ENCODE peak calls at places on chromosome 21, in six cellular contexts. M is H1, O is K562, A is HCT116, Q is HepG2, K is GM12878. R is an unnamed sample.

GRCh38 chr21:38965241-38965640 is 159.5 kb downstream of the ETS2 start:
- DNase-seq in A (no peak), M (no peak), O (no peak), Q (peak), K (no peak), R (no peak)

GRCh38 chr21:31447477-31447876 is 103.4 kb upstream of the TIAM1 start:
- DNase-seq in K (no peak), O (no peak), M (no peak), Q (no peak), A (no peak), R (no peak)

GRCh38 chr21:38306833-38307232 is 50.0 kb downstream of the KCNJ15 start:
- DNase-seq in K (no peak), M (no peak), Q (no peak), O (no peak), A (no peak), R (no peak)

GRCh38 chr21:39537571-39537970 is 75.2 kb upstream of the B3GALT5 start:
- DNase-seq in O (no peak), A (no peak), M (peak), Q (no peak), K (no peak), R (peak)

GRCh38 chr21:22791986-22792560 is 1793.9 kb downstream of the NCAM2 start:
- DNase-seq in A (no peak), O (peak), Q (peak), M (no peak), K (no peak), R (peak)

GRCh38 chr21:42306366-42307035 is 8.7 kb downstream of the TFF3 start:
- DNase-seq in O (no peak), A (no peak), M (no peak), Q (no peak), K (no peak), R (no peak)

GRCh38 chr21:36839123-36839522 is 127.3 kb downstream of the HLCS start:
- DNase-seq in A (no peak), O (no peak), M (no peak), Q (no peak), K (no peak), R (no peak)

GRCh38 chr21:29145837-29146453 is 15.5 kb downstream of the MAP3K7CL start:
- DNase-seq in A (no peak), Q (no peak), K (no peak), O (no peak), M (no peak), R (no peak)

GRCh38 chr21:14356771-14357170 is 26.2 kb downstream of the HSPA13 start:
- DNase-seq in M (no peak), O (no peak), Q (no peak), K (no peak), A (no peak), R (no peak)

GRCh38 chr21:35909456-35910178 is 150.7 kb downstream of the SETD4 start:
- DNase-seq in M (no peak), O (no peak), Q (no peak), K (no peak), A (no peak), R (no peak)

GRCh38 chr21:38165466-38166213 is 91.2 kb upstream of the KCNJ15 start:
- DNase-seq in M (no peak), Q (no peak), A (no peak), O (no peak), K (no peak), R (no peak)

GRCh38 chr21:17775431-17776126 is 43.6 kb downstream of the C21orf91 start:
- DNase-seq in O (no peak), Q (peak), M (no peak), A (no peak), K (peak), R (no peak)

GRCh38 chr21:42775123-42775522 is 104.2 kb downstream of the WDR4 start:
- DNase-seq in M (no peak), K (no peak), O (no peak), Q (no peak), A (no peak), R (no peak)

GRCh38 chr21:36917487-36918158 is 48.8 kb downstream of the HLCS start:
- DNase-seq in O (peak), A (no peak), M (peak), K (no peak), Q (peak), R (peak)

GRCh38 chr21:38188037-38188436 is 68.8 kb upstream of the KCNJ15 start:
- DNase-seq in O (no peak), K (no peak), A (no peak), Q (no peak), M (no peak), R (no peak)

GRCh38 chr21:42063578-42064521 is 7.3 kb upstream of the UMODL1 start:
- DNase-seq in M (no peak), O (no peak), A (no peak), Q (no peak), K (peak), R (no peak)

GRCh38 chr21:44423941-44424607 is 31.2 kb upstream of the LRRC3 start:
- DNase-seq in Q (no peak), M (no peak), A (no peak), K (no peak), O (no peak), R (no peak)

GRCh38 chr21:42614811-42615342 is 38.5 kb upstream of the PDE9A start:
- DNase-seq in O (no peak), Q (peak), A (no peak), K (no peak), M (no peak), R (no peak)

GRCh38 chr21:25639167-25639921 is at the start of gene JAM2:
- DNase-seq in A (no peak), K (no peak), Q (no peak), M (no peak), O (peak), R (peak)

GRCh38 chr21:34523019-34523418 is 11.0 kb upstream of the KCNE1 start:
- DNase-seq in M (no peak), Q (peak), K (no peak), O (no peak), A (no peak), R (no peak)

GRCh38 chr21:36165356-36165755 is 8.7 kb downstream of the DOP1B start:
- DNase-seq in Q (no peak), A (no peak), K (no peak), O (no peak), M (no peak), R (no peak)

GRCh38 chr21:36703626-36704280 is 4.8 kb downstream of the SIM2 start:
- DNase-seq in O (no peak), M (no peak), A (no peak), Q (no peak), K (no peak), R (no peak)

GRCh38 chr21:23452384-23453083 is 2154.7 kb downstream of the MRPL39 start:
- DNase-seq in K (no peak), A (no peak), O (no peak), Q (no peak), M (peak), R (peak)

GRCh38 chr21:35266546-35266945 is 217.4 kb upstream of the RUNX1 start:
- DNase-seq in A (no peak), O (no peak), Q (no peak), K (no peak), M (no peak), R (peak)

GRCh38 chr21:35508389-35508888 is 459.3 kb upstream of the RUNX1 start:
- DNase-seq in K (no peak), A (peak), M (peak), Q (peak), O (peak), R (peak)

GRCh38 chr21:39688010-39688409 is 57.0 kb upstream of the IGSF5 start:
- DNase-seq in K (no peak), Q (no peak), A (no peak), O (no peak), M (no peak), R (no peak)

GRCh38 chr21:39208624-39209333 is 25.5 kb upstream of the PSMG1 start:
- DNase-seq in A (no peak), O (peak), K (no peak), Q (no peak), M (no peak), R (no peak)

GRCh38 chr21:37292946-37293345 is 25.8 kb upstream of the VPS26C start:
- DNase-seq in M (no peak), O (no peak), Q (no peak), K (no peak), A (no peak), R (no peak)

GRCh38 chr21:24727803-24728425 is 879.4 kb downstream of the MRPL39 start:
- DNase-seq in O (no peak), M (no peak), Q (no peak), K (no peak), A (no peak), R (no peak)

GRCh38 chr21:26077523-26077922 is 93.0 kb downstream of the APP start:
- DNase-seq in K (no peak), A (no peak), M (no peak), O (no peak), Q (no peak), R (no peak)

GRCh38 chr21:33266050-33266783 is at the start of gene IL10RB:
- DNase-seq in K (peak), A (no peak), O (peak), M (peak), Q (peak), R (peak)
- H3K4me3 ChIP-seq in K (peak), A (peak), O (peak), M (peak), Q (peak), R (peak)

DNA sequence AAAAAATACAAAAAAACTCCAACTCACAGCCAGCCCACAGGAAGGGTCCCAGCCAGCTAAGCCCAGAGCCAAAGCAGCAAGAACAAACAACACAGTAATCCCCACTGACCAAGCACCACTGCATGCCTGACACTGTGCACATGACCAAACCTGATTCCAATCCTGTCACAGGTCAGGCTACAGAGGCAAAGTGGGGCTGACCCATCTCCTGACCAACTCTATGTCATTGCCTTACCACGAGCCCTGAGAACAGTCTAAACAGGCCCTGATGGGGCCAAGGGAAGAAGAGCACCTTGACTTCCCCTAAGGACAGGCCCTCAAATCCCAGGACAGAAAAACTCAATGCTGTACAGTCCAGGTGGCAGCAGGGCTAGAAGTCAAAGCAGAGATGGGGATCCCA is 2.4 kb downstream of the LSS start:
- DNase-seq in A (no peak), O (no peak), K (no peak), Q (no peak), M (no peak), R (no peak)
- TF ChIP-seq ZNF274 in A (no peak), O (no peak), K (no peak), Q (no peak), M (no peak), R (no peak)

GRCh38 chr21:45556645-45557601 is 14.7 kb upstream of the SLC19A1 start:
- DNase-seq in A (no peak), Q (no peak), M (no peak), O (no peak), K (no peak), R (no peak)

GRCh38 chr21:45555557-45556301 is 13.5 kb upstream of the SLC19A1 start:
- DNase-seq in Q (peak), K (peak), O (peak), A (peak), M (peak), R (peak)

GRCh38 chr21:45557611-45558043 is 15.4 kb upstream of the SLC19A1 start:
- DNase-seq in M (no peak), Q (no peak), O (no peak), K (no peak), A (no peak), R (no peak)

GRCh38 chr21:45555251-45555556 is 13.0 kb upstream of the SLC19A1 start:
- DNase-seq in O (no peak), K (no peak), A (no peak), M (no peak), Q (no peak), R (no peak)

DNA sequence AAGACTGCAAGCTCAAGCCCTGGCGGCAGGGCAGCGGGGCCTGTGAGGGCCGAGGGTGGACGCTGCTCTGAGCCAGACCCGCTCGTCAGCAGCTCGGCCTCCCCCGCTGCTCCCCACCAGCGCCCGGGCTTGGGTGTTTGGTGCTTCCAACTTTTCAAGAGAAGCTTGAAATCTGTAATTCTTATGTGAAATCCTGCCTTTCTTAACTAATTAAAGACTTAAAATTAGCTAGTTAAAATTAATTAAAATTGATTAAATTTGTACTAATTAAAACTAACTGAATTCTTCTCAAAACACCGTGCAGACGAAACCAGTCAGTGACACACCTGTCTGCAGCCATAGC is 14.0 kb upstream of the SLC19A1 start:
- DNase-seq in M (no peak), O (no peak), K (no peak), A (no peak), Q (no peak), R (no peak)
- H3K4me3 ChIP-seq in M (no peak), O (no peak), K (peak), A (peak), Q (no peak), R (peak)

GRCh38 chr21:9730866-9731265 is 790.5 kb upstream of the TPTE start:
- DNase-seq in A (no peak), Q (no peak), O (no peak), M (no peak), K (no peak), R (no peak)
- TF ChIP-seq ZNF274 in A (no peak), Q (no peak), O (no peak), M (no peak), K (no peak), R (no peak)

GRCh38 chr21:15732996-15733329 is 3.2 kb downstream of the USP25 start:
- DNase-seq in K (no peak), Q (no peak), M (no peak), A (no peak), O (no peak), R (no peak)
- H3K4me3 ChIP-seq in K (peak), Q (peak), M (peak), A (no peak), O (peak), R (no peak)

GRCh38 chr21:27423906-27424595 is 457.2 kb upstream of the ADAMTS5 start:
- DNase-seq in K (no peak), M (peak), Q (no peak), A (no peak), O (no peak), R (peak)

GRCh38 chr21:27425172-27425571 is 458.3 kb upstream of the ADAMTS5 start:
- DNase-seq in A (no peak), Q (no peak), K (no peak), O (no peak), M (no peak), R (peak)

GRCh38 chr21:27424601-27425000 is 457.7 kb upstream of the ADAMTS5 start:
- DNase-seq in K (no peak), O (no peak), A (no peak), M (no peak), Q (no peak), R (no peak)

GRCh38 chr21:27426196-27426595 is 459.3 kb upstream of the ADAMTS5 start:
- DNase-seq in Q (no peak), M (no peak), A (no peak), O (no peak), K (no peak), R (no peak)

GRCh38 chr21:27425574-27425973 is 458.7 kb upstream of the ADAMTS5 start:
- DNase-seq in A (no peak), K (no peak), O (no peak), M (no peak), Q (no peak), R (no peak)
- TF ChIP-seq ZNF274 in A (no peak), K (no peak), O (no peak), M (no peak), Q (no peak), R (no peak)